ENCODE peak calls at places on chromosomes 16 and 17, in eight cellular contexts. E is HCT116; P is NCI-H1092; D is NCI-H510A treated with DMSO at 0.1 percent for 48 hours; X is activated CD8-positive, alpha-beta memory T cell treated with anti-CD3 and anti-CD28 coated beads for 48 hours; Q is AG04450; O is NCI-H146; N is stimulated activated CD8-positive, alpha-beta memory T cell treated with anti-CD3 and anti-CD28 coated beads, Interleukin-4, amount 100 ng/mL, for 24 hours. U is an unnamed sample.

GRCh38 chr16:24758373-24758772 is 28.9 kb downstream of the TNRC6A start:
- DNase-seq in E (no peak), P (no peak), D (no peak), X (no peak), Q (no peak), O (no peak), N (no peak), U (no peak)

GRCh38 chr17:3845361-3845753 is 689 bp downstream of the NCBP3 start:
- DNase-seq in E (no peak), P (no peak), D (peak; percentile 21), X (peak; percentile 18), Q (no peak), O (peak; percentile 58), N (peak; percentile 25), U (peak; percentile 37)

GRCh38 chr17:63447688-63448005 is 1.5 kb upstream of the CYB561 start:
- DNase-seq in E (no peak), P (peak; percentile 69), D (peak; percentile 70), X (no peak), Q (no peak), O (peak; percentile 66), N (no peak), U (no peak)

GRCh38 chr17:61862105-61862574 is 1.2 kb downstream of the BRIP1 start:
- DNase-seq in E (no peak), P (no peak), D (no peak), X (no peak), Q (no peak), O (no peak), N (no peak), U (no peak)

GRCh38 chr16:87180069-87180468 is 137.1 kb downstream of the C16orf95 start:
- DNase-seq in E (no peak), P (no peak), D (no peak), X (no peak), Q (no peak), O (no peak), N (no peak), U (no peak)

GRCh38 chr17:21549107-21549687 is 143.1 kb upstream of the KCNJ18 start:
- DNase-seq in E (no peak), P (no peak), D (no peak), X (no peak), Q (no peak), O (no peak), N (no peak), U (peak; percentile 16)

GRCh38 chr16:66927918-66928649 is 2.7 kb upstream of the RRAD start:
- DNase-seq in E (no peak), P (no peak), D (no peak), X (no peak), Q (no peak), O (no peak), N (no peak), U (no peak)

GRCh38 chr17:282000-282911 is 70.4 kb downstream of the RPH3AL start:
- DNase-seq in E (no peak), P (no peak), D (no peak), X (no peak), Q (no peak), O (no peak), N (no peak), U (no peak)

GRCh38 chr17:40553694-40554534 is 11.4 kb downstream of the CCR7 start:
- DNase-seq in E (no peak), P (peak; percentile 10), D (no peak), X (no peak), Q (no peak), O (peak; percentile 19), N (no peak), U (peak; percentile 13)

GRCh38 chr16:31458073-31458834 is 1.0 kb upstream of the ARMC5 start:
- DNase-seq in E (no peak), P (peak; percentile 27), D (peak; percentile 68), X (peak; percentile 32), Q (no peak), O (peak; percentile 86), N (peak; percentile 35), U (peak; percentile 32)

GRCh38 chr17:72117748-72118587 is 2.9 kb upstream of the SOX9 start:
- DNase-seq in E (no peak), P (no peak), D (no peak), X (no peak), Q (no peak), O (no peak), N (no peak), U (no peak)

GRCh38 chr16:57245472-57246113 is 534 bp downstream of the ARL2BP start:
- DNase-seq in E (peak; percentile 8), P (peak; percentile 14), D (peak; percentile 37), X (no peak), Q (no peak), O (peak; percentile 62), N (no peak), U (no peak)

GRCh38 chr16:14232106-14232890 is 161.2 kb downstream of the MRTFB start:
- DNase-seq in E (no peak), P (peak; percentile 4), D (no peak), X (no peak), Q (peak; percentile 45), O (peak; percentile 91), N (no peak), U (no peak)